ENCODE peak calls at places on chromosome 16, in five cellular contexts. One of them, this sample, is unnamed.

GRCh38 chr16:65876200-65876498 is 490.3 kb upstream of the CDH5 start:
- DNase-seq in NCI-H82: no peak
- DNase-seq in NCI-H510A: no peak
- DNase-seq in iPS-NIHi11: no peak
- DNase-seq in T47D: no peak
- DNase-seq in this sample: no peak

GRCh38 chr16:74591914-74592650 is 14.8 kb downstream of the GLG1 start:
- DNase-seq in NCI-H82: no peak
- DNase-seq in NCI-H510A: no peak
- DNase-seq in iPS-NIHi11: no peak
- DNase-seq in T47D: no peak
- DNase-seq in this sample: no peak

GRCh38 chr16:695355-696089 is 5.3 kb upstream of the WDR24 start:
- DNase-seq in NCI-H82: peak; percentile 47
- DNase-seq in NCI-H510A: peak; percentile 87
- DNase-seq in iPS-NIHi11: peak; percentile 86
- DNase-seq in T47D: no peak
- DNase-seq in this sample: no peak

GRCh38 chr16:69889295-69889964 is 61.7 kb upstream of the CLEC18A start:
- DNase-seq in NCI-H82: no peak
- DNase-seq in NCI-H510A: no peak
- DNase-seq in iPS-NIHi11: no peak
- DNase-seq in T47D: no peak
- DNase-seq in this sample: no peak

GRCh38 chr16:5903153-5903552 is 805.6 kb upstream of the EEF2KMT start:
- DNase-seq in NCI-H82: peak; percentile 95
- DNase-seq in NCI-H510A: no peak
- DNase-seq in iPS-NIHi11: no peak
- DNase-seq in T47D: no peak
- DNase-seq in this sample: no peak

GRCh38 chr16:85819711-85820110 is 20.2 kb downstream of the COX4I1 start:
- DNase-seq in NCI-H82: no peak
- DNase-seq in NCI-H510A: no peak
- DNase-seq in iPS-NIHi11: no peak
- DNase-seq in T47D: no peak
- DNase-seq in this sample: no peak

GRCh38 chr16:68257906-68258800 is 6.2 kb upstream of the SLC7A6 start:
- DNase-seq in NCI-H82: no peak
- DNase-seq in NCI-H510A: no peak
- DNase-seq in iPS-NIHi11: peak; percentile 56
- DNase-seq in T47D: peak; percentile 78
- DNase-seq in this sample: no peak

GRCh38 chr16:30065112-30065942 is at the start of gene ALDOA:
- DNase-seq in NCI-H82: peak; percentile 98
- DNase-seq in NCI-H510A: peak; percentile 99
- DNase-seq in iPS-NIHi11: peak; percentile 95
- DNase-seq in T47D: peak; percentile 99
- DNase-seq in this sample: peak; percentile 98

GRCh38 chr16:85751665-85752501 is 987 bp upstream of the C16orf74 start:
- DNase-seq in NCI-H82: no peak
- DNase-seq in NCI-H510A: no peak
- DNase-seq in iPS-NIHi11: no peak
- DNase-seq in T47D: peak; percentile 54
- DNase-seq in this sample: no peak

GRCh38 chr16:26334218-26335111 is 642.7 kb downstream of the HS3ST4 start:
- DNase-seq in NCI-H82: no peak
- DNase-seq in NCI-H510A: no peak
- DNase-seq in iPS-NIHi11: no peak
- DNase-seq in T47D: no peak
- DNase-seq in this sample: no peak

GRCh38 chr16:9098377-9099090 is 7.1 kb downstream of the HAPSTR1 start:
- DNase-seq in NCI-H82: no peak
- DNase-seq in NCI-H510A: no peak
- DNase-seq in iPS-NIHi11: no peak
- DNase-seq in T47D: no peak
- DNase-seq in this sample: no peak